ENCODE peak calls at places on chromosomes 6 and 20, in nine cellular contexts. G is stomach, M is uterus, Z is colonic mucosa, W is bronchial epithelial cell, L is MG63, P is epithelial cell of esophagus, A is ascending aorta, F is choroid plexus epithelial cell. O is an unnamed sample.

GRCh38 chr6:121223212-121223611 is 111.1 kb downstream of the TBC1D32 start:
- DNase-seq in Z (no peak), M (no peak), P (no peak), A (no peak), F (no peak), G (no peak), L (no peak), W (peak), O (no peak)

GRCh38 chr6:129320892-129321291 is 389.1 kb downstream of the ARHGAP18 start:
- DNase-seq in P (no peak), W (no peak), G (no peak), L (no peak), M (no peak), A (no peak), F (no peak), Z (no peak), O (no peak)

GRCh38 chr6:16802071-16802470 is 40.8 kb upstream of the ATXN1 start:
- DNase-seq in P (no peak), G (no peak), F (peak), L (peak), W (no peak), M (no peak), Z (no peak), A (no peak), O (peak)

GRCh38 chr20:25353754-25354705 is 36.6 kb downstream of the ABHD12 start:
- DNase-seq in G (no peak), L (no peak), M (no peak), Z (no peak), A (no peak), W (peak), P (peak), F (no peak), O (no peak)

GRCh38 chr6:144152334-144152900 is 2.1 kb downstream of the STX11 start:
- DNase-seq in Z (no peak), G (no peak), L (no peak), W (peak), A (no peak), M (no peak), F (no peak), P (peak), O (no peak)

GRCh38 chr6:15312500-15312899 is 66.6 kb downstream of the JARID2 start:
- DNase-seq in G (no peak), P (peak), M (no peak), W (peak), F (peak), L (no peak), A (no peak), Z (no peak), O (peak)

GRCh38 chr6:31752739-31753319 is 9.6 kb upstream of the SAPCD1 start:
- DNase-seq in Z (no peak), P (peak), M (no peak), G (no peak), L (peak), A (no peak), W (peak), F (peak), O (peak)

GRCh38 chr6:156687875-156688549 is 89.2 kb upstream of the ARID1B start:
- DNase-seq in F (peak), Z (peak), G (peak), M (no peak), W (peak), P (peak), L (peak), A (no peak), O (peak)

GRCh38 chr6:57262901-57263694 is 41.0 kb upstream of the RAB23 start:
- DNase-seq in Z (no peak), L (peak), W (peak), M (peak), A (no peak), F (peak), P (no peak), G (no peak), O (peak)

GRCh38 chr20:64115171-64115911 is 8.0 kb upstream of the NPBWR2 start:
- DNase-seq in W (no peak), M (no peak), A (no peak), F (no peak), G (peak), Z (no peak), P (no peak), L (no peak), O (no peak)

GRCh38 chr20:25277051-25277801 is 29.3 kb downstream of the PYGB start:
- DNase-seq in M (peak), Z (no peak), W (no peak), A (no peak), P (no peak), G (peak), L (no peak), F (no peak), O (no peak)

GRCh38 chr20:63739129-63740069 is at the start of gene SLC2A4RG:
- DNase-seq in W (peak), Z (peak), M (peak), P (peak), G (peak), F (peak), A (no peak), L (peak), O (peak)

GRCh38 chr6:15148356-15149058 is 97.4 kb upstream of the JARID2 start:
- DNase-seq in L (peak), M (no peak), G (no peak), F (peak), W (peak), A (no peak), P (peak), Z (no peak), O (peak)

GRCh38 chr6:9116026-9116425 is 680.7 kb upstream of the SLC35B3 start:
- DNase-seq in W (peak), P (peak), F (peak), Z (no peak), A (no peak), L (peak), G (no peak), M (no peak), O (peak)

GRCh38 chr20:17376031-17376430 is 149.2 kb downstream of the PCSK2 start:
- DNase-seq in F (no peak), M (no peak), L (no peak), G (no peak), W (no peak), P (no peak), Z (no peak), A (no peak), O (no peak)

GRCh38 chr6:4665489-4666417 is 110.5 kb upstream of the CDYL start:
- DNase-seq in A (no peak), W (peak), Z (peak), P (peak), F (peak), G (no peak), L (no peak), M (no peak), O (peak)

GRCh38 chr6:167934426-167934864 is 63.0 kb upstream of the KIF25 start:
- DNase-seq in A (no peak), W (no peak), Z (peak), M (no peak), F (no peak), L (no peak), G (peak), P (no peak), O (no peak)

GRCh38 chr6:47308674-47309325 is 905 bp downstream of the TNFRSF21 start:
- DNase-seq in L (peak), M (peak), F (peak), P (peak), G (peak), W (no peak), A (no peak), Z (peak), O (peak)

GRCh38 chr20:14441201-14441600 is 103.8 kb upstream of the FLRT3 start:
- DNase-seq in F (peak), W (peak), Z (no peak), L (no peak), G (no peak), P (peak), A (no peak), M (no peak), O (peak)

GRCh38 chr6:106882133-106882532 is 92.4 kb downstream of the CD24 start:
- DNase-seq in A (no peak), Z (no peak), F (no peak), W (no peak), P (peak), M (no peak), G (no peak), L (no peak), O (no peak)

GRCh38 chr6:42915737-42916136 is at the start of gene PTCRA:
- DNase-seq in Z (no peak), G (no peak), M (no peak), F (no peak), W (no peak), L (no peak), A (no peak), P (no peak), O (no peak)

GRCh38 chr6:133551847-133552331 is 310.7 kb downstream of the EYA4 start:
- DNase-seq in A (no peak), F (peak), Z (no peak), M (peak), G (no peak), P (peak), W (peak), L (peak), O (peak)

GRCh38 chr6:34154668-34155447 is 9.0 kb upstream of the GRM4 start:
- DNase-seq in W (no peak), Z (peak), A (no peak), M (peak), P (peak), F (peak), L (peak), G (peak), O (peak)

GRCh38 chr20:3080939-3081388 is 3.6 kb downstream of the AVP start:
- DNase-seq in G (no peak), L (peak), F (no peak), P (no peak), Z (no peak), A (peak), W (no peak), M (no peak), O (peak)

GRCh38 chr6:144715344-144715743 is 430.2 kb downstream of the UTRN start:
- DNase-seq in P (no peak), F (no peak), M (no peak), W (no peak), A (no peak), Z (no peak), L (no peak), G (no peak), O (no peak)

GRCh38 chr6:54827010-54827409 is 19.6 kb upstream of the FAM83B start:
- DNase-seq in Z (no peak), W (no peak), A (no peak), F (no peak), G (no peak), P (no peak), L (no peak), M (no peak), O (no peak)

DNA sequence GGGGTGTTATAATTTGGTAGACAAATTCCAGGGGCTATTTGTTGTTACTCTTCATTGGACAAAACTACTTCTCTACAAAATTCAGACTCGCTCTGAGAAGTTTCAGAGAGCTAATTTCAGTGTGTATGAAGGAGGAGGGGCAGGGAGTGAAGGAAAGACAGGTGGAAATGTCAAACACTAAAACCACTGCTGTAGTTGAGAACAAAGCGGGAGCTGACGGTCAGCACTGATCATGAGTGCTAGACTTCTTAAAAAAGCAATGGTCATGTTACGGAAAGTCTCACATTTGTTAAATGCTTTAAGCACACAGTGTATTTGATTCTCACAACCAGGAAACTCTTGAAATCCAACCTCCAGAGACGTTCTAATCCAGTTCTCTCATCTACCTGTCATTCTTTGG is 100.8 kb upstream of the CARMIL1 start:
- DNase-seq in G (no peak), L (no peak), M (no peak), Z (no peak), W (no peak), A (no peak), F (no peak), P (no peak), O (no peak)
- H3K4me3 ChIP-seq in G (no peak), L (no peak), M (no peak), Z (no peak), W (no peak), A (no peak), F (no peak), P (no peak), O (no peak)

GRCh38 chr20:51510169-51510568 is 32.4 kb downstream of the NFATC2 start:
- DNase-seq in Z (no peak), F (no peak), W (no peak), G (no peak), A (no peak), L (no peak), M (no peak), P (no peak), O (no peak)
- H3K4me3 ChIP-seq in Z (no peak), F (no peak), W (no peak), G (no peak), A (no peak), L (no peak), M (no peak), P (no peak), O (no peak)

DNA sequence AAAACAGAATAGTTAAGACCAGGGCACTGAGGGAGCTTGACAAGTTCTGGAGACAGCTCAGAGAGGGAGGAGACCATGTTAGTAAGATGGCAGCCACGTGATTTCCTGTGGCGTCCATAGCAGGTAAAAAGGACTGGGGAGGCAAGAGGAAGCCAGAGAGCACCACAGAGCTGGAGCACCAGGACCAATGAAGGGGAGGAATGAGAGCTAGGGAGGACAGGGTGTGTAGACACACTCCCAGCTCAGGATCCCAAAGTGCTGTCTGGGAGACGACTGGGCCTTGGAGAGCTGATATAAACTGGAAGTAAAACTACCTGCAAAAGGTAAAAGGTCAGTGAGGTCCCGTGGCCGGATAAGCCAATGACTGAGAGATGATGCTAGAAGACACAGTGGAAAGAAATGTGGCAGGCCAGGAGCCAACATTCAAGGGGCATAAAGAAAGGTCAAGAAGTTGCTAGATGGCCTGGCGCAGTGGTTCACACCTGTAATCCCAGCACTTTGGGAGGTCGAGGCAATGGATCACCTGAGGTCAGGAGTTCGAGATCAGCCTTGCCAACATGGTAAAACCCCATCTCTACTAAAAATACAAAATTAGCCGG is 39.0 kb downstream of the SLC23A2 start:
- DNase-seq in A (no peak), P (no peak), L (no peak), F (no peak), G (no peak), Z (no peak), W (no peak), M (no peak), O (no peak)
- H3K4me3 ChIP-seq in A (no peak), P (no peak), L (no peak), F (no peak), G (no peak), Z (no peak), W (no peak), M (no peak), O (no peak)

GRCh38 chr6:158649289-158650143 is at the start of gene SYTL3:
- DNase-seq in Z (peak), M (peak), P (no peak), L (peak), W (no peak), A (peak), G (peak), F (peak), O (peak)

GRCh38 chr6:158646023-158646888 is 1.7 kb upstream of the DYNLT1 start:
- DNase-seq in L (peak), G (peak), A (no peak), W (peak), P (peak), M (no peak), Z (peak), F (no peak), O (no peak)

GRCh38 chr6:158645064-158646022 is 800 bp upstream of the DYNLT1 start:
- DNase-seq in M (no peak), Z (peak), G (peak), A (no peak), W (no peak), P (no peak), L (no peak), F (no peak), O (no peak)

GRCh38 chr6:158647501-158647900 is 2.4 kb upstream of the SYTL3 start:
- DNase-seq in Z (peak), W (no peak), L (no peak), F (no peak), A (no peak), P (no peak), G (no peak), M (no peak), O (no peak)

GRCh38 chr6:158648682-158649131 is 1.1 kb upstream of the SYTL3 start:
- DNase-seq in W (peak), F (peak), P (peak), M (no peak), Z (no peak), A (no peak), L (peak), G (peak), O (peak)
- H3K4me3 ChIP-seq in W (no peak), F (no peak), P (no peak), M (no peak), Z (no peak), A (no peak), L (no peak), G (no peak), O (no peak)

GRCh38 chr6:26194774-26195375 is 107.6 kb downstream of the HFE start:
- DNase-seq in W (no peak), A (no peak), Z (no peak), M (no peak), F (no peak), P (no peak), G (no peak), L (no peak), O (no peak)
- H3K4me3 ChIP-seq in W (peak), A (peak), Z (peak), M (peak), F (peak), P (peak), G (peak), L (peak), O (peak)

O was measured in fibroblast of mammary gland.